ENCODE peak calls at places on chromosomes 3 and 15, in nine cellular contexts. G is adrenal gland, I is Panc1, Z is sigmoid colon, E is transverse colon, C is mammary epithelial cell, Y is psoas muscle, N is fibroblast of lung, M is pancreas. S is an unnamed sample. For H3K36me3, the result is how much of the 10 kb centered on the place peaks cover.

GRCh38 chr3:116299646-116300081 is 145.6 kb downstream of the LSAMP start:
- DNase-seq in G (no peak), Z (no peak), M (no peak), N (no peak), I (no peak), E (no peak), C (no peak), Y (no peak), S (no peak)

GRCh38 chr3:53807117-53807521 is 39.1 kb downstream of the CHDH start:
- DNase-seq in I (no peak), C (no peak), Z (peak), M (no peak), Y (no peak), E (no peak), N (no peak), G (no peak), S (no peak)

GRCh38 chr15:43275736-43276562 is 9.2 kb upstream of the TGM5 start:
- DNase-seq in Z (no peak), G (no peak), Y (no peak), C (peak), N (no peak), M (no peak), E (no peak), I (no peak), S (no peak)

GRCh38 chr3:37308247-37308646 is 133.9 kb upstream of the LRRFIP2 start:
- DNase-seq in N (peak), Z (no peak), M (no peak), C (peak), G (no peak), I (no peak), Y (no peak), E (no peak), S (peak)

GRCh38 chr15:66834863-66835557 is 133.0 kb downstream of the SMAD6 start:
- DNase-seq in E (no peak), I (no peak), Z (no peak), G (no peak), Y (no peak), C (no peak), N (no peak), M (no peak), S (peak)

GRCh38 chr3:45939341-45939771 is 3.9 kb upstream of the CXCR6 start:
- DNase-seq in Z (no peak), C (no peak), M (no peak), Y (no peak), I (no peak), N (no peak), G (no peak), E (no peak), S (no peak)

GRCh38 chr15:41336549-41336948 is 3.9 kb downstream of the NUSAP1 start:
- DNase-seq in G (no peak), I (no peak), Z (no peak), E (no peak), C (no peak), Y (no peak), M (no peak), N (no peak), S (no peak)

GRCh38 chr3:134611516-134611915 is 39.3 kb downstream of the KY start:
- DNase-seq in Z (no peak), N (no peak), M (no peak), Y (no peak), G (no peak), E (no peak), I (no peak), C (no peak), S (no peak)

GRCh38 chr3:197953325-197953724 is 3.3 kb downstream of the RPL35A start:
- DNase-seq in Y (no peak), C (no peak), Z (no peak), N (no peak), M (no peak), E (no peak), I (no peak), G (no peak), S (no peak)

GRCh38 chr3:134373278-134373941 is 837 bp downstream of the AMOTL2 start:
- DNase-seq in Y (peak), I (no peak), N (peak), Z (peak), E (peak), G (peak), C (peak), M (peak), S (peak)

GRCh38 chr15:60967728-60968127 is 261.4 kb downstream of the RORA start:
- DNase-seq in N (no peak), M (no peak), E (no peak), I (no peak), G (no peak), Y (no peak), C (no peak), Z (no peak), S (no peak)

GRCh38 chr15:27175479-27176153 is 204.6 kb downstream of the GABRG3 start:
- DNase-seq in N (no peak), E (no peak), I (no peak), Y (no peak), C (no peak), G (no peak), Z (no peak), M (no peak), S (no peak)

GRCh38 chr15:60957111-60957510 is 272.0 kb downstream of the RORA start:
- DNase-seq in I (no peak), Z (no peak), G (no peak), M (no peak), C (no peak), Y (no peak), N (no peak), E (no peak), S (no peak)

GRCh38 chr15:71551566-71551965 is 258.8 kb upstream of the NR2E3 start:
- DNase-seq in M (no peak), G (no peak), Y (no peak), N (no peak), C (no peak), Z (no peak), E (no peak), I (no peak), S (no peak)

GRCh38 chr3:127560051-127560787 is 30.3 kb downstream of the TPRA1 start:
- DNase-seq in I (no peak), E (no peak), Z (no peak), M (no peak), C (no peak), N (peak), Y (no peak), G (no peak), S (no peak)

GRCh38 chr3:51544011-51544775 is 5.7 kb downstream of the RAD54L2 start:
- DNase-seq in Y (no peak), Z (no peak), M (no peak), G (no peak), E (no peak), I (no peak), C (no peak), N (no peak), S (no peak)

GRCh38 chr3:38662544-38662943 is 13.1 kb upstream of the SCN5A start:
- DNase-seq in E (no peak), G (no peak), Y (no peak), C (peak), M (no peak), N (peak), Z (no peak), I (no peak), S (no peak)

GRCh38 chr15:28106294-28107110 is 7.4 kb upstream of the OCA2 start:
- DNase-seq in G (no peak), N (no peak), Z (peak), C (no peak), Y (no peak), I (no peak), M (peak), E (no peak), S (peak)

GRCh38 chr3:198079771-198080520 is 119.9 kb downstream of the LMLN start:
- DNase-seq in C (peak), N (peak), Z (no peak), M (peak), G (no peak), E (peak), Y (no peak), I (no peak), S (no peak)

DNA sequence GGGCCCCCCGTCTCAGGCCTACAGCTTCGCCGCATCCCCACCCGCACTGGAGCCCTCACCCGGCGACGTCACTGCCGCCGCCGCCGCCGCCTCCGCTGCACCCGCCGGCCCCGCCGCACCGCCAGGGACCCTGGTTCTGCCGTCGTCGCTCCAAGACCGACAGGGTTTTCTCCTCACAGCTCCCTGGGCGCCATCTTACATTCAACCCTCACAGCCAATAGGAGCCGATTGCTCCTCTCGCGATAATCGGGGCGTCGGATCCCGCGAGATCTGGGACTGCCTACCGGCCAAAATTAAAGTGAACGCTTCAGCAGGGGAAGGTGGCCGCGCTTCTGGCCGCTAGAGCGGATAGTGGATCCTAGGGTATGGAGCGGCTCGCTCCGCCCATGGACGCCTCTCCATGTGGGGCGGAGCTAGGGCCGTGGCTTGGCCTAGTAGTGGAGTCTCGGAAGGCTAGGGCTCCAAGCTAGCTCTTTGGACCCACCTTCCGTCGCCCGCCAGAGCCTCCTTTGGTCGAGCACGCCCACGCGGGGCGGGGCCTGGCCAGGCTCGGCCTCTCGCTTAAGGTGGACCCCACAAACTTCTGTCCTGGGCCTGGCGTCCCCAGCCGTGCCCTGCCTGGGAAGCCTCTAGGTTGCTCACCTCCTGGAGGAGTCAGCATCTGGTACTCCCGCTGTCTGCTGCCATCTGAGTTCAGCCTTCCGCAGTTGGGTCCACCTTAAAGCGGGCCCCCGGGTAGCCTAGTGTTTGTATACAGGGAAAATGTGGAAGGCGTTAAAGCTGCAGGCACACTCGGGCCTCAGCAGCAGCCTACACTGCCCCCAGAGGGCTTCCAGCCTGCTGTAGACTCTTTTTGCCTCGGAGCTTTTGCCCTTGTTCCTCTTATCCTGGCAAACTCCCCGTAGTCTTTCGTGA is at the start of gene QRICH1:
- DNase-seq in I (peak), C (peak), G (peak), M (peak), Y (peak), N (peak), E (peak), Z (peak), S (peak)
- H3K36me3 ChIP-seq in I (under half), C (under half), G (under half), M (under half), Y (under half), N (under half), E (under half), Z (half or more), S (half or more)

DNA sequence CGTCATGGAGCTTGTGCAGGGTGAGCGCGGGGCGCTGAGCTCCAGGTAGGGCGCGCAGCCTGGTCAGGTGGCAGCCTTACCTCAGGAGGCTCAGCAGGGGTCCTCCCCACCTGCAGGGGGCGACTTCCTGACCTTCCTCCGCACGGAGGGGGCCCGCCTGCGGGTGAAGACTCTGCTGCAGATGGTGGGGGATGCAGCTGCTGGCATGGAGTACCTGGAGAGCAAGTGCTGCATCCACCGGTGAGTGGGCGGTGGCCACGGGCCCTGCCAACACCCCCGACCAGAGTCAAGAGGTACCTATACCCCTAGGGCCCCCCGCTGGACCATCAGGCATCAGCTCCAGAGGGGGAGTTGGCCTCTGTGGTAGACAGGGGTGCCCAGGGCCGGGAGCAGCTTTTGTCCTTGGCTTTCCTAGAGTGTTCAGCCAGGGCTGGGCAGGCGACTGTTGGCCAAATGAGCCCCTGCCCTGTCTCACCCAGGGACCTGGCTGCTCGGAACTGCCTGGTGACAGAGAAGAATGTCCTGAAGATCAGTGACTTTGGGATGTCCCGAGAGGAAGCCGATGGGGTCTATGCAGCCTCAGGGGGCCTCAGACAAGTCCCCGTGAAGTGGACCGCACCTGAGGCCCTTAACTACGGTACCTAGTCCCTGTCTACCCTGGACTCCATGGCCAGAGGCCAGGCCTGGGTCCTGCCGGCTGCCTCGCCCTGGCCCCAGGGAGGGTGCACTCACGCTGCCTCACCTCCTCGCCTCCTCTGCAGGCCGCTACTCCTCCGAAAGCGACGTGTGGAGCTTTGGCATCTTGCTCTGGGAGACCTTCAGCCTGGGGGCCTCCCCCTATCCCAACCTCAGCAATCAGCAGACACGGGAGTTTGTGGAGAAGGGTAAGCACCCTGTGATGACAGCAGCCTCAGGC is 9.1 kb downstream of the FES start:
- DNase-seq in Z (no peak), E (no peak), M (no peak), Y (no peak), C (no peak), G (no peak), I (no peak), N (no peak), S (no peak)
- H3K36me3 ChIP-seq in Z (half or more), E (under half), M (under half), Y (under half), C (under half), G (under half), I (under half), N (under half), S (under half)

GRCh38 chr15:74621546-74621920 is 5.9 kb downstream of the CLK3 start:
- DNase-seq in E (no peak), I (no peak), N (no peak), C (no peak), G (no peak), M (no peak), Y (no peak), Z (no peak), S (no peak)
- H3K36me3 ChIP-seq in E (under half), I (under half), N (half or more), C (under half), G (under half), M (under half), Y (under half), Z (half or more), S (half or more)

DNA sequence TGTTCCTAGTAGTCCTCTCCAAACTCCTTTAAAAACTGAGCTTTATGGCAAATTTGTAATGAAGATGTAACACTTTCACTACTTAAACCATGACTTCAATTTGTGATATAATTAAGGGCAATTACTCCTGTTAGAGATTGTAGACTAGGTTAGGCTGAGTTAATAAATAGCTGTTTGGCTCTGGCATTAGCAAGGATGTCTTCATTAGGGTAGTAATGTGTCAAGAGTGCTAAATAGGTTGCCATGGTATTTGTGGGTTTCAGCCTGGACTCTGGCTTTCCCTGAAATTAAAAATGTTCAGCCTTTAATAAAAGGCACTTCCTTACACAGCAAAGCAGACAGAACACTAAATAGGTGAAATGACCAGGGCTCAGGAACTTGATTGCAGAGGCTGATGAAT is 71.9 kb downstream of the GHSR start:
- DNase-seq in G (no peak), M (no peak), N (no peak), I (no peak), C (no peak), Z (no peak), E (no peak), Y (no peak), S (no peak)
- H3K36me3 ChIP-seq in G (under half), M (under half), N (under half), I (under half), C (under half), Z (half or more), E (under half), Y (under half), S (half or more)

GRCh38 chr3:47762233-47762632 is 19.5 kb downstream of the SMARCC1 start:
- DNase-seq in E (no peak), C (no peak), Z (no peak), I (no peak), G (no peak), Y (no peak), N (no peak), M (no peak), S (no peak)
- H3K36me3 ChIP-seq in E (under half), C (under half), Z (under half), I (under half), G (under half), Y (under half), N (under half), M (under half), S (under half)